ENCODE peak calls at places on chromosome 9, in four cellular contexts. V is BE2C, R is lower lobe of right lung, E is left lung. M is an unnamed sample.

GRCh38 chr9:22813520-22813919 is 366.9 kb downstream of the DMRTA1 start:
- DNase-seq in V (no peak), R (no peak), E (no peak), M (no peak)

GRCh38 chr9:115764649-115765048 is 388.9 kb upstream of the PAPPA start:
- DNase-seq in V (no peak), R (no peak), E (no peak), M (no peak)

GRCh38 chr9:138098116-138098907 is 220.7 kb downstream of the CACNA1B start:
- DNase-seq in V (no peak), R (peak; percentile 17), E (peak; percentile 39), M (no peak)

GRCh38 chr9:113543286-113544000 is 79.9 kb downstream of the RGS3 start:
- DNase-seq in V (no peak), R (no peak), E (no peak), M (no peak)

GRCh38 chr9:130575514-130575913 is 3.9 kb upstream of the FUBP3 start:
- DNase-seq in V (no peak), R (no peak), E (no peak), M (no peak)

GRCh38 chr9:126791406-126792230 is 13.2 kb upstream of the ZBTB43 start:
- DNase-seq in V (no peak), R (peak; percentile 10), E (no peak), M (no peak)

GRCh38 chr9:89750117-89750551 is 145.3 kb downstream of the GADD45G start:
- DNase-seq in V (peak; percentile 82), R (no peak), E (no peak), M (peak; percentile 63)

GRCh38 chr9:36208521-36209253 is 18.0 kb downstream of the CLTA start:
- DNase-seq in V (peak; percentile 28), R (no peak), E (no peak), M (no peak)

GRCh38 chr9:124394167-124394566 is 21.1 kb downstream of the PSMB7 start:
- DNase-seq in V (no peak), R (no peak), E (no peak), M (no peak)

GRCh38 chr9:100427366-100428263 is 672 bp downstream of the MSANTD3 start:
- DNase-seq in V (peak; percentile 69), R (peak; percentile 65), E (peak; percentile 85), M (peak; percentile 31)

DNA sequence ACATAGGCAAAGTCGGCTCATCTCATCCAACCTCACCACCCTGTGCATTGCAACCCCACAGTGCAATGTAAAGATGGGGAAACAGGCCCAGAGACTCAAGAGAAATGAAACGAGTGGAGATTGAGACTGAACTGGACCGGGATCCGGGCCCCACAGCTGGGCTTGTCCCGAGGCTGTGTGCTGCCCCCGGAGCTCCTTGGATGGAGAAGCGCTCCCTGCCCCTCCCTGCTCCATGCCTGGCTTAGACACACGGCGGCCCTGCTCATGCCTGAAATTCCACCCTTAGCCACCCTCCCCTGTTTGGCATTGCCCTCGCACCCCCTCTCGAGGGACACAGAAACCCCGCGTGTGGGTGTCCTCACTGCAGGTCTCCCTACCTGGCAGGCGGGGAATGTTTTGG is 27.2 kb upstream of the FCN1 start:
- DNase-seq in V (no peak), R (no peak), E (no peak), M (no peak)
- H3K9me3 ChIP-seq in V (no peaks in the 10 kb centered on the region), R (no peaks in the 10 kb centered on the region), E (no peaks in the 10 kb centered on the region), M (no peaks in the 10 kb centered on the region)

GRCh38 chr9:76817489-76817888 is 53.3 kb downstream of the PCA3 start:
- DNase-seq in V (no peak), R (no peak), E (no peak), M (no peak)

GRCh38 chr9:76818271-76818670 is 54.0 kb downstream of the PCA3 start:
- DNase-seq in V (peak; percentile 86), R (no peak), E (no peak), M (peak; percentile 68)

DNA sequence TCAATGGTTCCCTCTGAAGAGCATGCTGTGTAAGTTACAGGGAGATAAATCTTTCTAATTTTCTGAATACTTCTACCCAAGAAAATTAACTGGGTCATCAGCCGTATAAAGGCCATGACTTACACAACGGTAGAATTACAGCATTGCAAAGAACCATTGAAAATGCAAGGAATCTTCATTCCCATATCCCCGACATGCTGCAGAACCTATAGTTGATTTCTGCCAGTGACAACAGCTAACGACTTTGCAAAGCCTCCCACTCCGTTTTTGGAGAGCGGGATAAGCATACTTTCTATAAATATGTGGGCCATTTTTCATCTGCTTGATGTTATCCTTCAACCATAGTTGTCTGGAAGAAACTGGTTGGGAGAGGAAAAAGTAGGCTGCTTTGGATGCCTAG is 56.2 kb downstream of the PCA3 start:
- DNase-seq in V (no peak), R (no peak), E (no peak), M (no peak)
- H3K27me3 ChIP-seq in V (no peaks in the 10 kb centered on the region), R (no peaks in the 10 kb centered on the region), E (peaks cover 3% of the 10 kb centered on the region), M (no peaks in the 10 kb centered on the region)

GRCh38 chr9:95005276-95006141 is 279.0 kb downstream of the AOPEP start:
- DNase-seq in V (no peak), R (no peak), E (peak; percentile 72), M (no peak)

GRCh38 chr9:95004452-95005275 is 278.2 kb downstream of the AOPEP start:
- DNase-seq in V (peak; percentile 80), R (peak; percentile 78), E (peak; percentile 86), M (peak; percentile 67)

GRCh38 chr9:95001720-95002119 is 275.2 kb downstream of the AOPEP start:
- DNase-seq in V (no peak), R (no peak), E (no peak), M (no peak)

GRCh38 chr9:95000821-95001220 is 274.3 kb downstream of the AOPEP start:
- DNase-seq in V (no peak), R (no peak), E (no peak), M (no peak)

DNA sequence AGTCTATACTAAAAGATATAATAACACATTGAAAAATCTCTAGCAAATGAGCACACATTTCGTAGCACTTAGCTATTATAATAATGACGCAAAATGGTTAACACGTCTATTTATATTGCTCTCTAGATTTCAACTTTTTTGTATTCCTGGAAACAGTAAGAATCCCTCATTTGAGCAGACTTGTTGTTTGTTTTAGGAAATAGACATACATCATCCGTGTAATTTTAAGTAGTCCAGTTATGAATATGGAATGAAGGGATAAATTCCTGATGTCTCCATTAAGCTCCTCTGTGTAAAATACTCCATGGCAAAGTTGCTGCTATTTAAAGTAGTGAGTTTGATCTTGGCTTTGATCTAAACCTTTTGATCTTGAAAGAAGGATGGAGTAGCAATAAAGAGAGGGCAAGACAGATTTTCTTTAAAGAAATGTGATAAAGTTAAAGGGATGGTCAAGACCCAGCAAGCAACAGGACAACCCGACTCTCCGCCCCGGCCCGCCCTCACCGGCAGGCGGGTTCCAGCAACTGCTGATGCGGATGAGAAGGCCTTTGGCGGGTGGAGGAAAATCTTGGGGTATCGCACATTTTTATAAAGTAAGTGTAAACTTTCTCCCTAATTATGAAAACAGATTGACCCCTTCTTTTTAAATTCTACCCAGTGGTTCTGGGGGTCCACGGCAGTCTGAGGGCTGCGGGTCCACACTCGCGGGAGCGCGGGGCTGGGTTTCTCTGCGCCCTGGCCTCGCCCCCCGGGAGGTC is 277.4 kb downstream of the AOPEP start:
- DNase-seq in V (peak; percentile 67), R (peak; percentile 71), E (peak; percentile 83), M (peak; percentile 69)
- TF ChIP-seq CTCF in V (peak; percentile 8), R (no peak), E (no peak), M (no peak)

DNA sequence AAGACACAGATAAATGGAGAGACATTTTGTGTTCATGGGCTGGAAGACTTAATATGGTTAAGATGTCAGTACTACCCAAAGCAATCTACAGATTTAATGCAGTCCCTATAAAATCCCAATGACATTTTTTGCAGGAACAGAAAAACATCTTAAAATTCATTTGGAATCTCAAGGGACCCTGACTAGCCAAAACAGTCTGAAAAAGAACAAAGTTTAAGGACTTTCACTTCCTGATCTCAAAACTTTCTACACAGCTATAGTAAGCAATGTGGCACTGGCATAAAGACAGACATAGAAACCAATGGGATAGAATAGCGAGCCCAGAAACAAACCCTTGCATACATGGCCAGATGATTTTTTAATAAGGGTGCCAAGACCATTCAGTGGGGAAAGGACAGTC is 9.7 kb upstream of the CAMSAP1 start:
- DNase-seq in V (no peak), R (no peak), E (no peak), M (no peak)
- H3K9me3 ChIP-seq in V (peaks cover 5% of the 10 kb centered on the region), R (peaks cover 39% of the 10 kb centered on the region), E (peaks cover 68% of the 10 kb centered on the region), M (no peaks in the 10 kb centered on the region)

DNA sequence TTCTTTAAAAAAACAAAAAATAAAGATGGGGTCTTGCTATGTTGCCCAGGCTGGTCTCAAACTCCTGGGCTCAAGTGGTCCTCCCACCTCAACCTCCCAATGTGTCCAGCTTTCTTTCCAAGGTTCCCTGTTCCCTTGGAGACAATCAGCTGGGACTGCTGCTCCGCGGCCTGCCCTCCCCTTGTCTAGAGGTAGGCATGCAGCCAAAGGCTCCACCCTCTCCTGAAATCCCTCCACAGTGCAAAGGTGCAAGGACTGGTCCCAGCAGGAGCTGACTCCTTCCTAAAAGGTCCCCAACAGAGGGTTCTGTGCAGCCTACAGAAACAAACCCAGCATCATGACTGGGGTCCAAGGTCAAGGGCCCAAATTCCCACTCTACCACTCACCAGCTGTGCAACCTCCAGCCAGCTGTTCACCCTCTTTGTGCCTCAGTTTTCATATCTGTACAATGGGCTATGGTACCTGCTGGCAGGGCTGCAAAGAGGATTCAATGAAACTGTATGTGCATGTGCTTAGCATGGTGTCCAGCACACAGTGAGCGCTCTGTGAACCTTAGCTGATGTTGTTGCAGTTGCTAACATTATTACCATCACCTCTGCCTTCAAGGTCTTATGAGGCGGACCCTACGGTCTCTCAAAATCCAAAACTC is 47.5 kb downstream of the BARX1 start:
- DNase-seq in V (peak; percentile 2), R (peak; percentile 13), E (peak; percentile 47), M (no peak)
- H3K27me3 ChIP-seq in V (no peaks in the 10 kb centered on the region), R (peaks cover 35% of the 10 kb centered on the region), E (peaks cover 69% of the 10 kb centered on the region), M (peaks cover 11% of the 10 kb centered on the region)